ENCODE peak calls at places on chromosome 22, in five cellular contexts. I, H, C, W and X are unnamed samples.
A peak's percentile ranks its signal among the peaks of the same experiment; 100 is the strongest.

GRCh38 chr22:49934891-49935557 is 16.6 kb downstream of the CRELD2 start:
- DNase-seq in H (peak; percentile 89), W (peak; percentile 91), I (peak; percentile 43), C (peak; percentile 62), X (peak; percentile 65)

GRCh38 chr22:41052661-41053490 is 39.5 kb upstream of the EP300 start:
- DNase-seq in W (no peak), C (peak; percentile 56), H (no peak), I (peak; percentile 76), X (peak; percentile 49)

GRCh38 chr22:31618057-31618456 is 44.0 kb downstream of the PISD start:
- DNase-seq in C (no peak), H (peak; percentile 59), W (no peak), I (no peak), X (no peak)

GRCh38 chr22:23840026-23840425 is 1.2 kb upstream of the DERL3 start:
- DNase-seq in I (no peak), H (peak; percentile 14), C (no peak), W (no peak), X (no peak)

GRCh38 chr22:41943661-41944209 is 3.2 kb downstream of the CENPM start:
- DNase-seq in H (no peak), C (no peak), I (peak; percentile 32), W (no peak), X (peak; percentile 29)

GRCh38 chr22:31912402-31912733 is 32.0 kb upstream of the YWHAH start:
- DNase-seq in W (no peak), I (no peak), H (no peak), C (peak; percentile 48), X (peak; percentile 69)

GRCh38 chr22:32355760-32356159 is 1.9 kb upstream of the RFPL3 start:
- DNase-seq in H (no peak), I (no peak), C (no peak), W (no peak), X (no peak)

GRCh38 chr22:42955087-42955630 is 59.8 kb downstream of the PACSIN2 start:
- DNase-seq in W (no peak), H (no peak), I (no peak), C (no peak), X (no peak)

GRCh38 chr22:36144886-36145541 is 15.5 kb downstream of the APOL3 start:
- DNase-seq in W (peak; percentile 50), I (peak; percentile 64), H (no peak), C (peak; percentile 78), X (peak; percentile 82)

GRCh38 chr22:25849514-25849913 is 107.5 kb downstream of the MYO18B start:
- DNase-seq in W (peak; percentile 47), C (no peak), I (no peak), H (no peak), X (no peak)

GRCh38 chr22:25035715-25036114 is 83.2 kb downstream of the KIAA1671 start:
- DNase-seq in W (no peak), I (no peak), C (no peak), H (no peak), X (no peak)

GRCh38 chr22:33748714-33749113 is 171.6 kb downstream of the LARGE1 start:
- DNase-seq in H (no peak), W (no peak), I (no peak), C (no peak), X (no peak)

GRCh38 chr22:46046299-46046685 is 69.3 kb upstream of the WNT7B start:
- DNase-seq in I (no peak), C (no peak), H (peak; percentile 55), W (no peak), X (no peak)
- H3K4me3 ChIP-seq in I (no peak overlapping the region), C (peak overlapping the region; percentile 77), H (no peak overlapping the region), W (peak overlapping the region; percentile 61), X (peak overlapping the region; percentile 71)

DNA sequence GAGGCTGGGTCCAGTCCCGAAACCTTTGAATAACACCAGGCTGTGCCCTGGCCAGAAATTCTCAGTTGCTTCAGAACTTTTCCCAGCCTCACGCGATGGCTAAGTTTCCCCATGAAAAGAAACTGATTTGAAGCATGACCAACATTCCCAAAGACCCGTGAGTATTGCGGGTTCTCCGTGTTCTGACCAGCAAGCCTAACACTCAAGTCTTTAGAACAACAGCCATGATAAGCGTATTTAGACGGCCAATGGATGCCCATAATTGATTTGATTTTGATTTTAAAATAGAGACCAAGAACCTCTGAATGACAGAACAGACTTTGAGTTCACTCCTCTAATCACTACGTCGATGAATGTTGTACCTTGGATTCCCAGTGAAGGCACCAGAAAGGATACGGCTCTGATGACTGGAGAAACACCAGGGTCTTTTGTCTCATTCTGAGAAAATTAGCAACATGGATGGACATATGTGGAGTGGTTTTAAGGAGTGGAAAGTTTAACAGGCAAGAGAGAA is 43.9 kb downstream of the ZNF280B start:
- DNase-seq in W (no peak), C (no peak), I (no peak), H (no peak), X (no peak)
- TF ChIP-seq CTCF in W (no peak), C (no peak), I (no peak), H (no peak), X (no peak)

GRCh38 chr22:44139773-44140172 is 41.0 kb upstream of the PARVG start:
- DNase-seq in C (no peak), W (no peak), H (no peak), I (no peak), X (no peak)
- H3K4me3 ChIP-seq in C (no peak overlapping the region), W (no peak overlapping the region), H (no peak overlapping the region), I (no peak overlapping the region), X (no peak overlapping the region)

GRCh38 chr22:17095538-17095937 is 10.7 kb downstream of the IL17RA start:
- DNase-seq in I (no peak), C (peak; percentile 9), W (no peak), H (no peak), X (peak; percentile 14)
- TF ChIP-seq CTCF in I (peak; percentile 44), C (peak; percentile 36), W (no peak), H (no peak), X (peak; percentile 41)

GRCh38 chr22:17198188-17199130 is 20.8 kb downstream of the ADA2 start:
- DNase-seq in I (peak; percentile 40), W (peak; percentile 76), C (no peak), H (no peak), X (peak; percentile 9)

GRCh38 chr22:17194213-17194612 is 25.0 kb downstream of the ADA2 start:
- DNase-seq in I (no peak), W (no peak), C (no peak), H (no peak), X (no peak)

GRCh38 chr22:17201285-17201945 is 17.8 kb downstream of the ADA2 start:
- DNase-seq in H (no peak), I (peak; percentile 13), C (peak; percentile 29), W (no peak), X (peak; percentile 46)

GRCh38 chr22:17199131-17199731 is 20.0 kb downstream of the ADA2 start:
- DNase-seq in H (no peak), I (peak; percentile 71), W (peak; percentile 50), C (peak; percentile 80), X (peak; percentile 78)
- H3K4me3 ChIP-seq in H (peak overlapping the region; percentile 1), I (peak overlapping the region; percentile 51), W (peak overlapping the region; percentile 62), C (peak overlapping the region; percentile 49), X (peak overlapping the region; percentile 51)

GRCh38 chr22:48554893-48555552 is 1272.7 kb downstream of the BRD1 start:
- DNase-seq in I (peak; percentile 19), W (no peak), H (peak; percentile 34), C (no peak), X (no peak)
- TF ChIP-seq CTCF in I (no peak), W (no peak), H (no peak), C (no peak), X (no peak)

GRCh38 chr22:22166941-22167713 is 77.5 kb upstream of the VPREB1 start:
- DNase-seq in C (no peak), I (no peak), H (no peak), W (no peak), X (no peak)

GRCh38 chr22:22169923-22170322 is 74.7 kb upstream of the VPREB1 start:
- DNase-seq in C (no peak), W (no peak), H (no peak), I (no peak), X (no peak)

GRCh38 chr22:22168941-22169867 is 75.4 kb upstream of the VPREB1 start:
- DNase-seq in W (no peak), I (no peak), H (no peak), C (no peak), X (no peak)

GRCh38 chr22:22167791-22168189 is 76.8 kb upstream of the VPREB1 start:
- DNase-seq in C (no peak), H (no peak), W (no peak), I (no peak), X (no peak)

GRCh38 chr22:22168190-22168940 is 76.2 kb upstream of the VPREB1 start:
- DNase-seq in I (peak; percentile 37), W (no peak), H (no peak), C (peak; percentile 57), X (peak; percentile 85)
- H3K4me3 ChIP-seq in I (peak overlapping the region; percentile 57), W (no peak overlapping the region), H (no peak overlapping the region), C (peak overlapping the region; percentile 35), X (peak overlapping the region; percentile 48)

DNA sequence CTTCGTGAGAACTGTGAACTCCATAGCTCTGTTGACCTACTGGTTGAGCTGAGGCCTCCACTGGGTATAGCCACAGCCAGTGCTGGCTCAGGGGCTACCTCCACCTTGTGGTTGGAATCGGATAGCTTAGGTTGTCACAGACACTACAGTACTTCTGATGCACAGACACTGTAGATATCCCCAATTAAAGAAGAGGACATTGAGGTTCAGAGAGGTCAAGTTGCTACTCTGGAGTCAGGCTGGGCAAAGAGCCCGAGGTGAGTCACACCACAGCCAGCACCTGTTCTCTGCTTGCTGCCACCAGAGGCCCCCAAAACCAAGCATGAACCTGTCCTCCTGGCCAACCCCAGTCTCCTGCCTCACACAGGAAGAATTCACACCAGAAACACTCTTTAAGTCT is 5.4 kb downstream of the UFD1 start:
- DNase-seq in C (no peak), I (no peak), W (no peak), H (no peak), X (no peak)
- TF ChIP-seq CTCF in C (peak; percentile 6), I (peak; percentile 4), W (no peak), H (no peak), X (peak; percentile 11)

GRCh38 chr22:37303821-37304274 is 21.5 kb downstream of the CYTH4 start:
- DNase-seq in I (peak; percentile 92), C (peak; percentile 83), H (no peak), W (no peak), X (peak; percentile 77)
- H3K4me3 ChIP-seq in I (no peak overlapping the region), C (no peak overlapping the region), H (no peak overlapping the region), W (no peak overlapping the region), X (no peak overlapping the region)